ENCODE peak calls at places on chromosomes 3 and 15, in seven cellular contexts. One of them, this sample, is unnamed.

GRCh38 chr3:6697722-6698121 is 163.2 kb upstream of the GRM7 start:
- DNase-seq in T-helper 2 cell: no peak
- DNase-seq in fibroblast of mammary gland: no peak
- DNase-seq in GM10248: no peak
- DNase-seq in amniotic stem cell: no peak
- DNase-seq in cardiac fibroblast: no peak
- DNase-seq in right cardiac atrium: no peak
- DNase-seq in this sample: no peak

GRCh38 chr3:47443611-47443995 is 32.1 kb downstream of the SCAP start:
- DNase-seq in amniotic stem cell: no peak
- DNase-seq in fibroblast of mammary gland: no peak
- DNase-seq in right cardiac atrium: no peak
- DNase-seq in GM10248: no peak
- DNase-seq in cardiac fibroblast: no peak
- DNase-seq in T-helper 2 cell: no peak
- DNase-seq in this sample: no peak

GRCh38 chr3:3145831-3146230 is 19.1 kb downstream of the TRNT1 start:
- DNase-seq in cardiac fibroblast: no peak
- DNase-seq in GM10248: no peak
- DNase-seq in T-helper 2 cell: no peak
- DNase-seq in fibroblast of mammary gland: peak; percentile 11
- DNase-seq in amniotic stem cell: no peak
- DNase-seq in right cardiac atrium: no peak
- DNase-seq in this sample: no peak

GRCh38 chr3:175185903-175186302 is 326.8 kb downstream of the NAALADL2 start:
- DNase-seq in cardiac fibroblast: no peak
- DNase-seq in amniotic stem cell: no peak
- DNase-seq in fibroblast of mammary gland: no peak
- DNase-seq in T-helper 2 cell: no peak
- DNase-seq in right cardiac atrium: no peak
- DNase-seq in GM10248: no peak
- DNase-seq in this sample: no peak

GRCh38 chr15:82952156-82953081 is at the start of gene HOMER2:
- DNase-seq in right cardiac atrium: peak; percentile 78
- DNase-seq in cardiac fibroblast: no peak
- DNase-seq in amniotic stem cell: no peak
- DNase-seq in T-helper 2 cell: no peak
- DNase-seq in GM10248: no peak
- DNase-seq in fibroblast of mammary gland: peak; percentile 5
- DNase-seq in this sample: no peak

GRCh38 chr3:145448436-145448835 is 712.5 kb downstream of the PLOD2 start:
- DNase-seq in fibroblast of mammary gland: peak; percentile 12
- DNase-seq in amniotic stem cell: no peak
- DNase-seq in cardiac fibroblast: no peak
- DNase-seq in T-helper 2 cell: no peak
- DNase-seq in GM10248: no peak
- DNase-seq in right cardiac atrium: no peak
- DNase-seq in this sample: no peak

GRCh38 chr15:35979608-35980007 is 433.6 kb upstream of the DPH6 start:
- DNase-seq in amniotic stem cell: no peak
- DNase-seq in GM10248: no peak
- DNase-seq in fibroblast of mammary gland: no peak
- DNase-seq in right cardiac atrium: no peak
- DNase-seq in T-helper 2 cell: no peak
- DNase-seq in cardiac fibroblast: no peak
- DNase-seq in this sample: no peak

GRCh38 chr15:45097466-45097865 is 16.5 kb downstream of the DUOX2 start:
- DNase-seq in fibroblast of mammary gland: no peak
- DNase-seq in T-helper 2 cell: no peak
- DNase-seq in right cardiac atrium: no peak
- DNase-seq in GM10248: no peak
- DNase-seq in amniotic stem cell: no peak
- DNase-seq in cardiac fibroblast: no peak
- DNase-seq in this sample: no peak

GRCh38 chr3:100348727-100349126 is 14.2 kb downstream of the NIT2 start:
- DNase-seq in GM10248: no peak
- DNase-seq in fibroblast of mammary gland: no peak
- DNase-seq in amniotic stem cell: no peak
- DNase-seq in T-helper 2 cell: no peak
- DNase-seq in right cardiac atrium: no peak
- DNase-seq in cardiac fibroblast: no peak
- DNase-seq in this sample: no peak

GRCh38 chr3:46400000-46400734 is 6.7 kb downstream of the CCR5AS start:
- DNase-seq in cardiac fibroblast: peak; percentile 59
- DNase-seq in amniotic stem cell: no peak
- DNase-seq in right cardiac atrium: no peak
- DNase-seq in fibroblast of mammary gland: peak; percentile 73
- DNase-seq in T-helper 2 cell: no peak
- DNase-seq in GM10248: no peak
- DNase-seq in this sample: no peak

GRCh38 chr15:68332266-68332665 is 54.7 kb downstream of the FEM1B start:
- DNase-seq in cardiac fibroblast: no peak
- DNase-seq in fibroblast of mammary gland: no peak
- DNase-seq in GM10248: no peak
- DNase-seq in amniotic stem cell: no peak
- DNase-seq in T-helper 2 cell: no peak
- DNase-seq in right cardiac atrium: peak; percentile 63
- DNase-seq in this sample: no peak

GRCh38 chr15:83115831-83116565 is 8.6 kb downstream of the TM6SF1 start:
- DNase-seq in right cardiac atrium: no peak
- DNase-seq in T-helper 2 cell: no peak
- DNase-seq in GM10248: peak; percentile 45
- DNase-seq in fibroblast of mammary gland: no peak
- DNase-seq in cardiac fibroblast: no peak
- DNase-seq in amniotic stem cell: no peak
- DNase-seq in this sample: no peak

GRCh38 chr3:16299746-16300145 is 34.7 kb downstream of the OXNAD1 start:
- DNase-seq in right cardiac atrium: no peak
- DNase-seq in T-helper 2 cell: no peak
- DNase-seq in fibroblast of mammary gland: no peak
- DNase-seq in GM10248: no peak
- DNase-seq in cardiac fibroblast: no peak
- DNase-seq in amniotic stem cell: no peak
- DNase-seq in this sample: no peak

GRCh38 chr3:108588616-108589015 is 622 bp downstream of the CIP2A start:
- DNase-seq in amniotic stem cell: no peak
- DNase-seq in T-helper 2 cell: no peak
- DNase-seq in fibroblast of mammary gland: peak; percentile 16
- DNase-seq in cardiac fibroblast: peak; percentile 22
- DNase-seq in GM10248: peak; percentile 13
- DNase-seq in right cardiac atrium: no peak
- DNase-seq in this sample: no peak

GRCh38 chr3:136818191-136818850 is 605 bp upstream of the SLC35G2 start:
- DNase-seq in fibroblast of mammary gland: peak; percentile 96
- DNase-seq in amniotic stem cell: peak; percentile 61
- DNase-seq in cardiac fibroblast: peak; percentile 96
- DNase-seq in right cardiac atrium: peak; percentile 68
- DNase-seq in GM10248: peak; percentile 54
- DNase-seq in T-helper 2 cell: no peak
- DNase-seq in this sample: no peak

GRCh38 chr15:40058476-40059140 is 19.6 kb upstream of the SRP14 start:
- DNase-seq in cardiac fibroblast: peak; percentile 74
- DNase-seq in amniotic stem cell: no peak
- DNase-seq in GM10248: no peak
- DNase-seq in T-helper 2 cell: no peak
- DNase-seq in right cardiac atrium: no peak
- DNase-seq in fibroblast of mammary gland: peak; percentile 79
- DNase-seq in this sample: no peak

GRCh38 chr15:41873711-41874110 is 20.1 kb downstream of the SPTBN5 start:
- DNase-seq in T-helper 2 cell: no peak
- DNase-seq in GM10248: no peak
- DNase-seq in cardiac fibroblast: no peak
- DNase-seq in fibroblast of mammary gland: no peak
- DNase-seq in right cardiac atrium: no peak
- DNase-seq in amniotic stem cell: no peak
- DNase-seq in this sample: no peak